ENCODE peak calls at places on chromosomes 16 and 17, in six cellular contexts. L, G, V, E, Q and D are unnamed samples.

GRCh38 chr17:31456814-31457213 is 65.3 kb downstream of the RAB11FIP4 start:
- DNase-seq in L (no peak), G (no peak), V (no peak), E (no peak), Q (no peak), D (no peak)

GRCh38 chr16:8675183-8676159 is 1.1 kb downstream of the ABAT start:
- DNase-seq in L (peak), G (no peak), V (no peak), E (no peak), Q (no peak), D (no peak)

GRCh38 chr17:79235808-79236207 is 161.2 kb downstream of the ENGASE start:
- DNase-seq in L (no peak), G (no peak), V (no peak), E (no peak), Q (no peak), D (peak)

GRCh38 chr16:15509593-15510520 is 75.5 kb downstream of the BMERB1 start:
- DNase-seq in L (no peak), G (no peak), V (peak), E (no peak), Q (no peak), D (no peak)

GRCh38 chr16:19808061-19808621 is 76.5 kb downstream of the GPRC5B start:
- DNase-seq in L (peak), G (peak), V (peak), E (no peak), Q (no peak), D (peak)

GRCh38 chr16:55665511-55665910 is 9.7 kb downstream of the SLC6A2 start:
- DNase-seq in L (no peak), G (no peak), V (no peak), E (no peak), Q (no peak), D (no peak)

GRCh38 chr17:81518785-81519283 is 6.2 kb upstream of the ACTG1 start:
- DNase-seq in L (peak), G (peak), V (no peak), E (no peak), Q (peak), D (peak)

GRCh38 chr17:59377410-59377809 is 46.0 kb downstream of the YPEL2 start:
- DNase-seq in L (no peak), G (no peak), V (peak), E (no peak), Q (no peak), D (peak)

GRCh38 chr17:1865252-1866037 is 35.6 kb downstream of the RPA1 start:
- DNase-seq in L (peak), G (peak), V (peak), E (no peak), Q (peak), D (peak)

GRCh38 chr17:60522889-60523626 is 3.0 kb downstream of the APPBP2 start:
- DNase-seq in L (no peak), G (no peak), V (no peak), E (no peak), Q (no peak), D (peak)

GRCh38 chr16:87348616-87349157 is 31.5 kb upstream of the C16orf95 start:
- DNase-seq in L (no peak), G (no peak), V (no peak), E (no peak), Q (no peak), D (peak)

GRCh38 chr17:47205419-47205963 is 3.7 kb upstream of the MYL4 start:
- DNase-seq in L (peak), G (peak), V (peak), E (no peak), Q (peak), D (peak)

GRCh38 chr17:80281516-80281915 is 20.9 kb downstream of the RNF213 start:
- DNase-seq in L (no peak), G (no peak), V (no peak), E (no peak), Q (no peak), D (no peak)

GRCh38 chr17:49993423-49994037 is 1.5 kb downstream of the DLX3 start:
- DNase-seq in L (peak), G (no peak), V (peak), E (no peak), Q (no peak), D (peak)

GRCh38 chr17:152860-153420 is 15.6 kb downstream of the SCGB1C2 start:
- DNase-seq in L (no peak), G (no peak), V (no peak), E (no peak), Q (no peak), D (no peak)

GRCh38 chr17:72399608-72400487 is 279.0 kb downstream of the SOX9 start:
- DNase-seq in L (peak), G (no peak), V (no peak), E (no peak), Q (no peak), D (peak)

GRCh38 chr16:81463296-81463890 is 18.8 kb downstream of the CMIP start:
- DNase-seq in L (no peak), G (no peak), V (no peak), E (no peak), Q (no peak), D (peak)

GRCh38 chr16:79571753-79572544 is 28.6 kb downstream of the MAF start:
- DNase-seq in L (no peak), G (no peak), V (no peak), E (no peak), Q (no peak), D (no peak)

GRCh38 chr16:76943936-76944335 is 247.1 kb upstream of the MON1B start:
- DNase-seq in L (no peak), G (no peak), V (no peak), E (no peak), Q (no peak), D (no peak)

GRCh38 chr16:3959148-3959547 is 78.6 kb upstream of the CREBBP start:
- DNase-seq in L (no peak), G (no peak), V (peak), E (no peak), Q (no peak), D (no peak)

GRCh38 chr17:13306310-13306962 is 288.6 kb upstream of the ELAC2 start:
- DNase-seq in L (peak), G (no peak), V (peak), E (no peak), Q (peak), D (peak)

GRCh38 chr16:29319726-29320125 is 86.8 kb downstream of the NPIPB11 start:
- DNase-seq in L (no peak), G (no peak), V (no peak), E (no peak), Q (no peak), D (peak)

GRCh38 chr16:88804552-88805339 is 1.2 kb downstream of the CDT1 start:
- DNase-seq in L (peak), G (peak), V (no peak), E (no peak), Q (peak), D (peak)

GRCh38 chr17:55413825-55414489 is 7.7 kb downstream of the MMD start:
- DNase-seq in L (no peak), G (no peak), V (no peak), E (no peak), Q (no peak), D (no peak)

GRCh38 chr17:17964710-17965109 is 7.5 kb downstream of the TOM1L2 start:
- DNase-seq in L (no peak), G (no peak), V (no peak), E (no peak), Q (no peak), D (no peak)

GRCh38 chr16:4613636-4614570 is 785 bp downstream of the UBALD1 start:
- DNase-seq in L (peak), G (no peak), V (peak), E (no peak), Q (peak), D (peak)

GRCh38 chr17:46109603-46110189 is 83.5 kb downstream of the KANSL1 start:
- DNase-seq in L (no peak), G (no peak), V (no peak), E (no peak), Q (no peak), D (no peak)

GRCh38 chr16:80012586-80012985 is 412.0 kb upstream of the MAF start:
- DNase-seq in L (no peak), G (no peak), V (no peak), E (no peak), Q (no peak), D (no peak)

GRCh38 chr16:69499541-69500255 is 66.1 kb upstream of the NFAT5 start:
- DNase-seq in L (no peak), G (no peak), V (no peak), E (no peak), Q (no peak), D (no peak)

GRCh38 chr17:41484920-41485904 is 4.3 kb upstream of the KRT35 start:
- DNase-seq in L (no peak), G (no peak), V (no peak), E (no peak), Q (no peak), D (no peak)

GRCh38 chr17:41489531-41489930 is at the start of gene KRT36:
- DNase-seq in L (no peak), G (no peak), V (no peak), E (no peak), Q (no peak), D (no peak)

GRCh38 chr17:41486316-41486715 is 3.4 kb downstream of the KRT36 start:
- DNase-seq in L (no peak), G (no peak), V (no peak), E (no peak), Q (no peak), D (no peak)

GRCh38 chr17:41483991-41484826 is 3.3 kb upstream of the KRT35 start:
- DNase-seq in L (no peak), G (no peak), V (no peak), E (no peak), Q (no peak), D (no peak)

DNA sequence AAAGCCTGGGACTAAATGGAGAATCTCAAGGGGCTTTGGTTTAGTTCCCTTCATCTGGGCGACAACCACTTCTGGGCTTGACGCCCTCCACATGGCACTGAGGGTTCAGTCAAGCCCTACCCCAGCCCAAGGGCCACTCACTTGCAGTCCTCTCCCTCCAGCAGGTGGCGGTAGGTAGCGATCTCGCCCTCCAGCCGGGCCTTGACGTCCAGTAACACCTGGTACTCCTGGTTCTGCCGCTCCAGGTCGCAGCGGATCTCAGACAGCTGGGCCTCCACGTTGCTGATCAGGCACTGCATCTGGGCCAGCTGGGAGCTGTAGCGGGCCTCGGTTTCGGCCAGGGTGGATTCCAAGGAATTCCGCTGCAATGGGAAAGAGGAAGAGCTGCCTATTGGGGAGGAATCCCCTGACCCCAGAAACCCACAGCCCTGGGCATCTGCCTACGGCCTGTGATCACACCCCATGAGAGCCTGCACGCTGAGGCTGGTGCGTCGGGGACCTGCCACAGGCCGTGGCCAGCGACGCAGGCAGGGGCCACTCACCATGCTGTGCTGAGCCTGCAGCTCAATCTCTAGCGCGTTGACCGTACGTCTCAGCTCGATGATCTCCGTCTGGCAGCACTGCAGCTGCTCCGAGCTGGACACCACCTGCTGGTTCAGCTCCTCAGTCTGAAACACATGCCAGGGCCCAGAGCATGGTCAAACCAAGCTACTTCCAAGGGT is 2.7 kb downstream of the KRT36 start:
- DNase-seq in L (no peak), G (peak), V (no peak), E (no peak), Q (peak), D (no peak)
- TF ChIP-seq CTCF in L (peak), G (peak), V (no peak), E (peak), Q (peak), D (peak)

GRCh38 chr17:44766409-44767038 is 7.7 kb downstream of the ADAM11 start:
- DNase-seq in L (no peak), G (no peak), V (no peak), E (no peak), Q (no peak), D (peak)

GRCh38 chr17:44763170-44763569 is 4.4 kb downstream of the ADAM11 start:
- DNase-seq in L (no peak), G (no peak), V (no peak), E (no peak), Q (no peak), D (peak)

GRCh38 chr17:44768505-44769142 is 9.8 kb downstream of the ADAM11 start:
- DNase-seq in L (no peak), G (no peak), V (no peak), E (no peak), Q (no peak), D (peak)

GRCh38 chr17:44767493-44767892 is 8.7 kb downstream of the ADAM11 start:
- DNase-seq in L (no peak), G (peak), V (no peak), E (no peak), Q (peak), D (peak)

GRCh38 chr17:44765965-44766364 is 7.2 kb downstream of the ADAM11 start:
- DNase-seq in L (no peak), G (no peak), V (no peak), E (no peak), Q (no peak), D (peak)
- H2AFZ ChIP-seq in L (no peak), G (no peak), V (no peak), E (no peak), Q (no peak), D (no peak)

GRCh38 chr17:4266550-4266949 is 2.8 kb upstream of the ANKFY1 start:
- DNase-seq in L (no peak), G (no peak), V (no peak), E (no peak), Q (no peak), D (peak)

GRCh38 chr17:4267402-4267801 is 3.6 kb upstream of the ANKFY1 start:
- DNase-seq in L (no peak), G (no peak), V (no peak), E (no peak), Q (no peak), D (no peak)

GRCh38 chr17:4258867-4259266 is 4.9 kb downstream of the ANKFY1 start:
- DNase-seq in L (no peak), G (no peak), V (no peak), E (no peak), Q (no peak), D (peak)

GRCh38 chr17:4261452-4261851 is 2.3 kb downstream of the ANKFY1 start:
- DNase-seq in L (no peak), G (no peak), V (no peak), E (no peak), Q (no peak), D (no peak)

GRCh38 chr17:4263282-4264215 is at the start of gene ANKFY1:
- DNase-seq in L (peak), G (peak), V (peak), E (peak), Q (peak), D (peak)
- TF ChIP-seq CTCF in L (peak), G (no peak), V (no peak), E (no peak), Q (peak), D (peak)

GRCh38 chr17:48612456-48612853 is 1.6 kb upstream of the HOXB7 start:
- DNase-seq in L (no peak), G (no peak), V (no peak), E (no peak), Q (peak), D (no peak)
- H2AFZ ChIP-seq in L (peak), G (peak), V (peak), E (no peak), Q (peak), D (no peak)

GRCh38 chr17:4733073-4733531 is 1.9 kb downstream of the MED11 start:
- DNase-seq in L (peak), G (peak), V (no peak), E (no peak), Q (peak), D (no peak)
- TF ChIP-seq CTCF in L (no peak), G (peak), V (no peak), E (peak), Q (peak), D (peak)